ENCODE peak calls at places on chromosomes 4 and X, in ten cellular contexts. K is PC-9, Y is cardiac fibroblast, C is K562, G is DND-41, L is MCF 10A, M is AG04449, R is brain microvascular endothelial cell, N is progenitor cell of endocrine pancreas, H is body of pancreas. A is an unnamed sample.

GRCh38 chr4:41176357-41176756 is 38.0 kb downstream of the APBB2 start:
- DNase-seq in K (no peak), Y (peak), C (no peak), G (no peak), L (no peak), M (no peak), R (peak), N (no peak), H (no peak), A (no peak)

GRCh38 chr4:100061835-100062234 is 111.8 kb upstream of the H2AZ1 start:
- DNase-seq in K (no peak), Y (peak), C (no peak), G (no peak), L (no peak), M (no peak), R (no peak), N (no peak), H (no peak), A (no peak)

GRCh38 chr4:7650606-7651400 is 216.1 kb upstream of the PSAPL1 start:
- DNase-seq in K (peak), Y (no peak), C (peak), G (no peak), L (peak), M (no peak), R (peak), N (no peak), H (no peak), A (no peak)

GRCh38 chrX:33970028-33970932 is 161.8 kb downstream of the FAM47A start:
- DNase-seq in K (no peak), Y (no peak), C (no peak), G (no peak), L (no peak), M (no peak), R (no peak), N (no peak), H (no peak), A (no peak)

GRCh38 chr4:140256335-140256734 is 102.4 kb upstream of the MAML3 start:
- DNase-seq in K (peak), Y (peak), C (peak), G (no peak), L (peak), M (no peak), R (peak), N (no peak), H (no peak), A (no peak)

GRCh38 chr4:167234388-167234881 is at the start of gene SPOCK3:
- DNase-seq in K (peak), Y (peak), C (no peak), G (no peak), L (peak), M (no peak), R (peak), N (peak), H (peak), A (peak)

GRCh38 chr4:113183032-113183573 is 133.7 kb downstream of the ANK2 start:
- DNase-seq in K (no peak), Y (no peak), C (no peak), G (no peak), L (no peak), M (no peak), R (no peak), N (no peak), H (no peak), A (no peak)

GRCh38 chrX:9510366-9510765 is 45.5 kb downstream of the TBL1X start:
- DNase-seq in K (no peak), Y (no peak), C (no peak), G (no peak), L (no peak), M (no peak), R (no peak), N (no peak), H (no peak), A (no peak)

GRCh38 chrX:11205796-11206195 is 87.4 kb upstream of the AMELX start:
- DNase-seq in K (no peak), Y (no peak), C (no peak), G (no peak), L (peak), M (no peak), R (no peak), N (no peak), H (no peak), A (no peak)

GRCh38 chr4:114997596-114997995 is 115.8 kb downstream of the NDST4 start:
- DNase-seq in K (no peak), Y (no peak), C (no peak), G (no peak), L (peak), M (no peak), R (no peak), N (no peak), H (no peak), A (no peak)

GRCh38 chr4:137997496-137997895 is 244.7 kb downstream of the SLC7A11 start:
- DNase-seq in K (no peak), Y (no peak), C (no peak), G (no peak), L (no peak), M (no peak), R (no peak), N (no peak), H (no peak), A (no peak)

GRCh38 chrX:49230500-49231232 is 2.5 kb downstream of the CACNA1F start:
- DNase-seq in K (peak), Y (no peak), C (peak), G (no peak), L (no peak), M (no peak), R (no peak), N (peak), H (peak), A (no peak)

GRCh38 chrX:103846395-103846794 is 14.3 kb upstream of the RAB9B start:
- DNase-seq in K (no peak), Y (no peak), C (no peak), G (no peak), L (no peak), M (no peak), R (no peak), N (no peak), H (no peak), A (no peak)

GRCh38 chr4:71210831-71211230 is 128.0 kb upstream of the SLC4A4 start:
- DNase-seq in K (no peak), Y (peak), C (no peak), G (no peak), L (no peak), M (no peak), R (no peak), N (no peak), H (no peak), A (no peak)

GRCh38 chrX:7709845-7710244 is 133.1 kb upstream of the VCX start:
- DNase-seq in K (no peak), Y (no peak), C (no peak), G (no peak), L (no peak), M (no peak), R (no peak), N (no peak), H (no peak), A (no peak)

GRCh38 chr4:125677665-125678307 is 363.0 kb downstream of the FAT4 start:
- DNase-seq in K (no peak), Y (no peak), C (no peak), G (no peak), L (no peak), M (no peak), R (no peak), N (no peak), H (no peak), A (no peak)

GRCh38 chr4:143599827-143600226 is 86.3 kb downstream of the SMARCA5 start:
- DNase-seq in K (no peak), Y (no peak), C (no peak), G (no peak), L (no peak), M (no peak), R (no peak), N (no peak), H (no peak), A (no peak)

GRCh38 chr4:167282171-167282864 is 48.0 kb upstream of the SPOCK3 start:
- DNase-seq in K (no peak), Y (peak), C (no peak), G (no peak), L (peak), M (no peak), R (no peak), N (no peak), H (no peak), A (no peak)

GRCh38 chr4:8585721-8586161 is 5.5 kb downstream of the GPR78 start:
- DNase-seq in K (no peak), Y (no peak), C (no peak), G (no peak), L (no peak), M (no peak), R (no peak), N (no peak), H (no peak), A (no peak)

GRCh38 chrX:39311646-39312045 is 510.4 kb downstream of the MID1IP1 start:
- DNase-seq in K (no peak), Y (no peak), C (no peak), G (no peak), L (no peak), M (no peak), R (no peak), N (no peak), H (no peak), A (no peak)

GRCh38 chr4:128220286-128221235 is 67.1 kb downstream of the PGRMC2 start:
- DNase-seq in K (no peak), Y (peak), C (peak), G (no peak), L (peak), M (no peak), R (peak), N (no peak), H (no peak), A (peak)

GRCh38 chr4:39348371-39349265 is 17.5 kb downstream of the RFC1 start:
- DNase-seq in K (peak), Y (peak), C (peak), G (no peak), L (no peak), M (peak), R (peak), N (no peak), H (no peak), A (no peak)

GRCh38 chrX:57951666-57952319 is 41.5 kb upstream of the ZXDA start:
- DNase-seq in K (no peak), Y (peak), C (no peak), G (peak), L (no peak), M (no peak), R (no peak), N (no peak), H (no peak), A (no peak)

GRCh38 chr4:3037957-3038451 is 36.3 kb downstream of the HTT-AS start:
- DNase-seq in K (no peak), Y (no peak), C (peak), G (no peak), L (no peak), M (no peak), R (no peak), N (no peak), H (peak), A (no peak)

DNA sequence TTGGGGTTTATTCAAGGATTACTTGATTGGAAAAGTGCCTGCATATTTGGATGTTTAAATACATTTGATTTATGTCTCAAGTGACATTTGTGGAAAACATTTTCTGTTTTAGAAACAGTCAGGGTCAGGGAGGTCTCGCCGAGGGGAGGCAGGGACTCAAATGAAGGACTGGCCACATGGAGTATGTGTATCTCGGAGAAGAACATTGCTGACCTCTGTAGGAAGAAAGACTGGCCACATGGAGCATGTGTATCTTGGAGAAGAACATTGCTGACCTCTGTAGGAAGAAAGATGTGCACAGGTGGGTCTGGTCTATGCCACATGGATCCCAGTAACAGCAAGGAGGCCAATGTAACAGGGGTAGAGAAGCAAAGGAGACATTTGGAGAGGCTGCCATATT is 233.6 kb downstream of the TRIML1 start:
- DNase-seq in K (no peak), Y (peak), C (peak), G (no peak), L (peak), M (no peak), R (no peak), N (no peak), H (no peak), A (no peak)
- TF ChIP-seq CTCF in K (no peak), Y (peak), C (peak), G (no peak), L (peak), M (no peak), R (peak), N (peak), H (no peak), A (no peak)

GRCh38 chrX:13805241-13805640 is 11.7 kb downstream of the GPM6B start:
- DNase-seq in K (no peak), Y (no peak), C (no peak), G (no peak), L (no peak), M (no peak), R (no peak), N (no peak), H (no peak), A (no peak)
- TF ChIP-seq CTCF in K (no peak), Y (no peak), C (no peak), G (no peak), L (no peak), M (no peak), R (no peak), N (no peak), H (no peak), A (no peak)

GRCh38 chrX:53022381-53022780 is 26.2 kb upstream of the GPR173 start:
- DNase-seq in K (no peak), Y (no peak), C (no peak), G (no peak), L (no peak), M (no peak), R (no peak), N (no peak), H (no peak), A (no peak)

GRCh38 chrX:53013291-53013690 is 35.3 kb upstream of the GPR173 start:
- DNase-seq in K (no peak), Y (no peak), C (no peak), G (no peak), L (no peak), M (no peak), R (no peak), N (no peak), H (no peak), A (no peak)

GRCh38 chrX:53018627-53019026 is 30.0 kb upstream of the GPR173 start:
- DNase-seq in K (no peak), Y (no peak), C (no peak), G (no peak), L (no peak), M (no peak), R (no peak), N (no peak), H (no peak), A (no peak)
- TF ChIP-seq CTCF in K (no peak), Y (no peak), C (no peak), G (no peak), L (no peak), M (no peak), R (peak), N (no peak), H (no peak), A (peak)

GRCh38 chr4:1329408-1330371 is 17.3 kb upstream of the UVSSA start:
- DNase-seq in K (peak), Y (peak), C (no peak), G (no peak), L (peak), M (no peak), R (no peak), N (no peak), H (no peak), A (no peak)

GRCh38 chr4:1332686-1333085 is 14.3 kb upstream of the UVSSA start:
- DNase-seq in K (peak), Y (no peak), C (no peak), G (no peak), L (no peak), M (no peak), R (no peak), N (no peak), H (no peak), A (no peak)

GRCh38 chr4:1333256-1333655 is 13.8 kb upstream of the UVSSA start:
- DNase-seq in K (no peak), Y (no peak), C (no peak), G (no peak), L (no peak), M (no peak), R (no peak), N (no peak), H (no peak), A (no peak)

GRCh38 chr4:1331591-1332353 is 15.2 kb upstream of the UVSSA start:
- DNase-seq in K (peak), Y (no peak), C (no peak), G (no peak), L (no peak), M (no peak), R (no peak), N (no peak), H (no peak), A (no peak)

GRCh38 chr4:1330761-1331590 is 16.0 kb upstream of the UVSSA start:
- DNase-seq in K (peak), Y (no peak), C (no peak), G (no peak), L (no peak), M (no peak), R (no peak), N (no peak), H (no peak), A (no peak)
- TF ChIP-seq CTCF in K (no peak), Y (no peak), C (no peak), G (no peak), L (no peak), M (no peak), R (no peak), N (no peak), H (no peak), A (no peak)

GRCh38 chr4:95124906-95125504 is 367.2 kb downstream of the BMPR1B start:
- DNase-seq in K (peak), Y (peak), C (peak), G (peak), L (peak), M (no peak), R (peak), N (no peak), H (peak), A (no peak)
- TF ChIP-seq CTCF in K (peak), Y (peak), C (peak), G (peak), L (peak), M (peak), R (peak), N (peak), H (peak), A (peak)

DNA sequence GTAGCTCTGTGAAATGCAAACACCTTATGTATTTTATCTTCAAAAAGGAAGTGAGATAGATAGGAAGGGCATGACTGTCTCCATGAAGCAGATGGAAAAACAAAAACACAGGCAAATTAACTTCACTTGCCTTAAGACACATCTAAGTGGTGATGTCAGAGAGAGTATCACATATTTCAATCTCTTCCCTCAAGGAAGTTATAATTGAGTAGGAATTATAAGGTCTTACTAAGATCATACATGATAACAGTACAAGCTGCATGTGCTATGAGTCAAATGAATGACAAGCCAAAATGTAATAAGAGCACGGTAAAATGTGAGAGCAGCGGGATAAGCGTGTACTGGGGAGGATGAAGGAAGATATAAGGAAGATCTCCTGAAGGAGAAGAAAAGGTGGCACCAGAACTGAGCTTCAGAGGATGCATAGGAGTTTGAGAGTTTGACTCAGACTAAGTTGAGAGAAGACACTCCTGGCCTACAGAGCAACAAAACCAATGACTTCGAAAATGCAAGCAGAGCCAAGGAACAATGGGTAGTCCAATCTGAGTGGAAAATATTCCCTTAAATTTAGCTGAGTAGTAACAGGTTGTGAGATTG is 43.3 kb upstream of the GALNT7 start:
- DNase-seq in K (no peak), Y (no peak), C (no peak), G (no peak), L (no peak), M (no peak), R (no peak), N (no peak), H (no peak), A (no peak)
- TF ChIP-seq CTCF in K (no peak), Y (no peak), C (no peak), G (no peak), L (no peak), M (no peak), R (no peak), N (no peak), H (no peak), A (no peak)

DNA sequence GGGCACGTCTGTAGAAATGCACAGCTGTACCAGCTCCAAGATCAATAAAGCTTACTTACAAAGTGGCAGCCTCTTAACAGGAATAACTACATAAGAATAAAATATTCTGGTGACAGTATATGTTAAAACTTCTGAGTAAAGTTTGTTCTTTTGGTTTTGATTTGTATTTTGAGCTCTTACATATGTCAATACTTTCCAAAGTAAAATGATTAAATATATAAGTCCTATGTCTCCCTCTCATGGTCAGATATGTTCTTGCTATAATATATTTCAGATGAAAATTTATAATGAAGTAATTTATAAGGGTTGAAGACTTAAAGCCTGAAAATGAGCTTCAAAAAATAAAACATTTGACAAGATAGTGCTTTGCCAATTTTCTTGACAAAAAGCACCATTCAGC is 254.4 kb downstream of the NPFFR2 start:
- DNase-seq in K (no peak), Y (peak), C (no peak), G (no peak), L (peak), M (no peak), R (no peak), N (no peak), H (no peak), A (no peak)
- TF ChIP-seq CTCF in K (peak), Y (peak), C (no peak), G (peak), L (peak), M (no peak), R (no peak), N (peak), H (peak), A (peak)

DNA sequence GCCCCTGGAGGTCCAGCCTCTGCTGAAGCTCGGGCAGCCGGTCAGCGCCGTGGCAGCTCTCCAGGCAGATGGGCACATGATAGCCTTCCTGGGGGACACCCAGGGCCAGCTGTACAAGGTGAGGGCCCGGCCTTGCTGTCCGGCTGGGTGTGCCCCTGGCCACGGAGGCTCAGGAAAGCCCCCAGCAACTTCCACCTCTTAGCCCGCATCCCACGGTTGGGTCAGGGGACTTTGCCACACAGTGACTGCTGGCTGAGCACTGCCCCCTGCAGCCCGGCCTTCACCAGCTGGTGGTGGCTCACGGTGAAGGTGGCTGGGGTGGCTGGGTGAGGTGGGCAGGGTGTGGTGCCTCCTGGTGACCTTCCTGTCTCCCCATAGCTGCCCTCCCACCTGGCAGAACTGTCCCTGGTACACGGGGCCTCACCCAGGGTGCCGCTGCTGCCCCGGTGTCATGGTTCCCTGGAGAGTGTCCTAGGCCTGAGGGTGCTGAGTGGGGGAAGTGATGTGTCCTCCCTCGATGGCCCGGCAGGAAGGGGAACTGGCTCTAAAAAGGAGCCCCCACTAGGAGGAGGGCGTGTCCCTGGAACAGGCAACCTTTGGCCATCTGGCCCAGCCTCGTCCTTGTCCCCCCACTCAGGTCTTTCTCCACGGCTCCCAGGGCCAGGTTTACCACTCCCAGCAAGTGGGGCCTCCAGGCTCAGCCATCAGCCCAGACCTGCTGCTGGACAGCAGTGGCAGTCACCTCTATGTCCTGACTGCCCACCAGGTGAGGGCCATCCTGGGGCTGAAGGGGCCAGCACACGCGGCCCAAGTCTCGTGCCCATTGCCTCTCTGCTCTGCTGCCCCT is 4.5 kb downstream of the PLXNB3 start:
- DNase-seq in K (no peak), Y (no peak), C (no peak), G (no peak), L (no peak), M (no peak), R (no peak), N (no peak), H (no peak), A (no peak)
- TF ChIP-seq CTCF in K (peak), Y (no peak), C (peak), G (no peak), L (no peak), M (no peak), R (no peak), N (no peak), H (no peak), A (no peak)

A was measured in D721Med.